ENCODE peak calls at places on chromosomes 7 and 10, in five cellular contexts. Y, O, B, E and A are unnamed samples.

GRCh38 chr7:28358423-28358868 is 53.9 kb upstream of the CREB5 start:
- DNase-seq in Y (no peak), O (no peak), B (no peak), E (no peak), A (no peak)

GRCh38 chr7:27245124-27245797 is 2.7 kb downstream of the EVX1 start:
- DNase-seq in Y (no peak), O (no peak), B (no peak), E (peak; percentile 43), A (no peak)

GRCh38 chr10:49567810-49568209 is 28.9 kb upstream of the ERCC6 start:
- DNase-seq in Y (no peak), O (no peak), B (no peak), E (no peak), A (no peak)

GRCh38 chr7:92242972-92243371 is 2.7 kb downstream of the KRIT1 start:
- DNase-seq in Y (no peak), O (no peak), B (no peak), E (no peak), A (no peak)

GRCh38 chr7:146094356-146094755 is 22.2 kb upstream of the CNTNAP2 start:
- DNase-seq in Y (no peak), O (no peak), B (no peak), E (no peak), A (no peak)

GRCh38 chr10:116686632-116687031 is 55.7 kb downstream of the HSPA12A start:
- DNase-seq in Y (no peak), O (no peak), B (no peak), E (no peak), A (no peak)

GRCh38 chr10:110634527-110635209 is 9.5 kb upstream of the RBM20 start:
- DNase-seq in Y (no peak), O (no peak), B (no peak), E (peak; percentile 70), A (peak; percentile 70)

GRCh38 chr10:93272884-93273675 is 199.4 kb downstream of the CYP26A1 start:
- DNase-seq in Y (no peak), O (no peak), B (no peak), E (no peak), A (no peak)

GRCh38 chr7:13715534-13715933 is 273.9 kb downstream of the ETV1 start:
- DNase-seq in Y (no peak), O (no peak), B (no peak), E (no peak), A (no peak)

GRCh38 chr10:72802291-72803118 is 91.0 kb upstream of the OIT3 start:
- DNase-seq in Y (no peak), O (no peak), B (no peak), E (no peak), A (no peak)

GRCh38 chr10:128709975-128710794 is 584.0 kb upstream of the MKI67 start:
- DNase-seq in Y (no peak), O (no peak), B (no peak), E (no peak), A (no peak)

GRCh38 chr10:48604408-48605263 is at the start of gene ARHGAP22:
- DNase-seq in Y (peak; percentile 64), O (no peak), B (no peak), E (peak; percentile 91), A (peak; percentile 29)

GRCh38 chr7:69445549-69445948 is 152.7 kb upstream of the AUTS2 start:
- DNase-seq in Y (no peak), O (no peak), B (no peak), E (peak; percentile 69), A (no peak)

GRCh38 chr7:93799750-93800357 is 90.7 kb downstream of the TFPI2 start:
- DNase-seq in Y (no peak), O (no peak), B (no peak), E (peak; percentile 17), A (no peak)

GRCh38 chr10:909831-910230 is 21.7 kb downstream of the LARP4B start:
- DNase-seq in Y (no peak), O (no peak), B (no peak), E (no peak), A (no peak)

GRCh38 chr7:118476036-118476435 is 251.5 kb downstream of the ANKRD7 start:
- DNase-seq in Y (no peak), O (no peak), B (no peak), E (no peak), A (no peak)

GRCh38 chr7:126210707-126211106 is 1042.0 kb downstream of the GRM8 start:
- DNase-seq in Y (no peak), O (no peak), B (no peak), E (no peak), A (no peak)

GRCh38 chr7:134750083-134751062 is 29.1 kb upstream of the CALD1 start:
- DNase-seq in Y (no peak), O (peak; percentile 27), B (peak; percentile 43), E (peak; percentile 47), A (peak; percentile 44)

GRCh38 chr7:42763137-42763551 is 148.7 kb downstream of the C7orf25 start:
- DNase-seq in Y (no peak), O (no peak), B (no peak), E (no peak), A (no peak)

GRCh38 chr10:12180221-12180974 is 15.3 kb downstream of the NUDT5 start:
- DNase-seq in Y (no peak), O (no peak), B (no peak), E (no peak), A (no peak)

GRCh38 chr10:132305654-132306340 is 2.0 kb downstream of the STK32C start:
- DNase-seq in Y (peak; percentile 47), O (no peak), B (no peak), E (no peak), A (no peak)

GRCh38 chr7:55478700-55479099 is 93.6 kb downstream of the VOPP1 start:
- DNase-seq in Y (no peak), O (no peak), B (no peak), E (no peak), A (no peak)

GRCh38 chr10:19302117-19302516 is 253.5 kb downstream of the MALRD1 start:
- DNase-seq in Y (no peak), O (no peak), B (no peak), E (no peak), A (no peak)

GRCh38 chr7:142380064-142380463 is 122.2 kb upstream of the PRSS58 start:
- DNase-seq in Y (no peak), O (no peak), B (no peak), E (no peak), A (no peak)

GRCh38 chr7:154409703-154410311 is 357.6 kb downstream of the DPP6 start:
- DNase-seq in Y (no peak), O (peak; percentile 10), B (no peak), E (no peak), A (no peak)

GRCh38 chr7:140726304-140726703 is 29.8 kb downstream of the NDUFB2 start:
- DNase-seq in Y (no peak), O (peak; percentile 10), B (no peak), E (peak; percentile 38), A (no peak)

GRCh38 chr7:132049462-132050304 is 493.3 kb upstream of the PODXL start:
- DNase-seq in Y (no peak), O (peak; percentile 18), B (peak; percentile 50), E (no peak), A (peak; percentile 58)

GRCh38 chr7:91898240-91898992 is 17.9 kb upstream of the MTERF1 start:
- DNase-seq in Y (no peak), O (no peak), B (no peak), E (no peak), A (no peak)

GRCh38 chr10:89346264-89346971 is 18.6 kb downstream of the IFIT3 start:
- DNase-seq in Y (no peak), O (peak; percentile 13), B (no peak), E (no peak), A (no peak)

GRCh38 chr10:89352039-89352597 is 24.3 kb downstream of the IFIT3 start:
- DNase-seq in Y (no peak), O (peak; percentile 89), B (peak; percentile 63), E (no peak), A (peak; percentile 40)

GRCh38 chr10:89348458-89348857 is 20.7 kb downstream of the IFIT3 start:
- DNase-seq in Y (no peak), O (no peak), B (no peak), E (no peak), A (no peak)

GRCh38 chr10:89351402-89352038 is 23.7 kb downstream of the IFIT3 start:
- DNase-seq in Y (no peak), O (no peak), B (no peak), E (no peak), A (no peak)

GRCh38 chr10:89347706-89348457 is 20.1 kb downstream of the IFIT3 start:
- DNase-seq in Y (no peak), O (no peak), B (no peak), E (no peak), A (no peak)
- TF ChIP-seq EP300 in Y (no peak), O (no peak), B (no peak), E (no peak), A (no peak)

GRCh38 chr7:23332881-23333612 is 33.9 kb downstream of the MALSU1 start:
- DNase-seq in Y (no peak), O (no peak), B (no peak), E (peak; percentile 43), A (no peak)

GRCh38 chr7:23335621-23336020 is 36.5 kb downstream of the MALSU1 start:
- DNase-seq in Y (no peak), O (no peak), B (no peak), E (no peak), A (no peak)

GRCh38 chr7:23333671-23334246 is 34.6 kb downstream of the MALSU1 start:
- DNase-seq in Y (no peak), O (no peak), B (no peak), E (no peak), A (no peak)

GRCh38 chr7:23335141-23335540 is 36.0 kb downstream of the MALSU1 start:
- DNase-seq in Y (no peak), O (peak; percentile 21), B (no peak), E (no peak), A (no peak)

GRCh38 chr7:23334482-23335056 is 35.4 kb downstream of the MALSU1 start:
- DNase-seq in Y (no peak), O (peak; percentile 94), B (peak; percentile 77), E (no peak), A (no peak)
- TF ChIP-seq EP300 in Y (no peak), O (peak; percentile 98), B (no peak), E (no peak), A (no peak)

GRCh38 chr10:125144693-125145623 is 15.4 kb downstream of the CTBP2 start:
- DNase-seq in Y (no peak), O (no peak), B (no peak), E (peak; percentile 60), A (no peak)
- TF ChIP-seq EP300 in Y (no peak), O (no peak), B (no peak), E (no peak), A (no peak)

DNA sequence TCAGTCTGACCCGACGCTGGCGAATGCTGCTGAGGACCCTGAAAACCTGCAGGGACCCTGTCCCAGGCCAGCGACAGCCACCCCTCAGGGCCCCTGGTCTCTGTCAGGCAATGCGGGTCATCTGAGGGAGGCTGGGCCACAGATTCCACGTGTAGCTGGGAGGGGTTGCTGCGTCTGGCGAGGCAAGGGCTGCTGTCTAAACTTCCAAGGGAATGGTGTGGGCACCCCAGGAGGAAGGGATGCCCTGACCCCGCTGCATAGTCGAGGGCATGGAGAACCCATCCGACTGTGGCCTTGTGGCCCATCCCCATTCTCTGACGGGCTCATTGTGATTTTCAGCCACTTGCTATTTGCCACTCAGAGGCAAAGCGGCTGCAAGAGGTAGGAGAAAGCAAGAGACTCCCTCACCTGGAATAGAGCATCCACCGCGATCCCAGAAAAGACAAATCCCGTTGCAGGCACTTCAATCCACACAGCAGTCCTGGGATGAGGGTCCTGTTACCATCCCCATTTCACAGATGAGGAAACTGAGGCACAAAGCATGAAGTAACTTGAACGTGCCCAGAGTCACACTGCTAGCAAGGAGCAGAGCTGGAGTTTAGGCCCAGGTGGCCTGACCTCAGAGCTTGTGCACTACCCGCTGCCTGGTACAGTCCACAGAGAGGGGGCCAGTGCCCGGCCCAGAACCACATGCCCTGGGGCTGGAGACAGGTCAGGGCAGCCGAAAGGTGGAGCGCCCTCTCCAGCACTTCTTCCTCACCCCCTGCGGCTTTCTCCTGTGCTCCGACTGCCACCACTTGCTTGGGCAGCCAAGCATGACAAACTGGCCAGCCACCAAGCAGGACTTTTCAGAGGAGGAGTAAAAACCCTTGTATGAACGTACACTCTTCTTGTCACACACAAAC is 163.8 kb upstream of the KLF14 start:
- DNase-seq in Y (no peak), O (no peak), B (no peak), E (peak; percentile 34), A (no peak)
- TF ChIP-seq EP300 in Y (no peak), O (no peak), B (no peak), E (no peak), A (no peak)